ENCODE peak calls at places on chromosomes 5 and 9, in six cellular contexts. D is choroid plexus epithelial cell, U is left ventricle myocardium inferior, R is iPS DF 6.9, P is SJSA1, F is Peyer's patch. J is an unnamed sample.

GRCh38 chr9:81522721-81523551 is 166.4 kb downstream of the TLE1 start:
- DNase-seq in P (peak; percentile 52), D (peak; percentile 83), F (no peak), U (no peak), R (peak; percentile 20), J (no peak)

GRCh38 chr5:135073771-135074345 is 39.8 kb upstream of the PITX1 start:
- DNase-seq in D (peak; percentile 2), R (no peak), F (peak; percentile 33), U (no peak), P (no peak), J (no peak)

GRCh38 chr5:146015001-146015400 is 78.6 kb downstream of the SH3RF2 start:
- DNase-seq in U (no peak), F (no peak), D (no peak), R (no peak), P (no peak), J (no peak)

GRCh38 chr9:84966876-84967830 is 297.6 kb downstream of the NTRK2 start:
- DNase-seq in P (no peak), R (peak; percentile 37), D (no peak), U (no peak), F (no peak), J (no peak)

GRCh38 chr5:52007230-52007858 is 624.1 kb downstream of the ISL1 start:
- DNase-seq in D (peak; percentile 51), P (peak; percentile 12), F (no peak), R (no peak), U (no peak), J (no peak)

GRCh38 chr5:112584781-112585180 is 152.9 kb upstream of the APC start:
- DNase-seq in U (no peak), P (no peak), F (no peak), R (no peak), D (no peak), J (no peak)

GRCh38 chr5:127813633-127814171 is 110.5 kb downstream of the CCDC192 start:
- DNase-seq in P (peak; percentile 95), F (no peak), U (no peak), R (no peak), D (peak; percentile 90), J (no peak)

GRCh38 chr5:34053133-34053532 is 10.1 kb upstream of the C1QTNF3 start:
- DNase-seq in R (no peak), D (peak; percentile 62), U (no peak), P (no peak), F (no peak), J (no peak)

GRCh38 chr5:8333977-8334376 is 465.0 kb downstream of the MTRR start:
- DNase-seq in R (no peak), U (no peak), F (no peak), P (no peak), D (peak; percentile 3), J (no peak)

GRCh38 chr9:91758491-91758981 is 191.5 kb downstream of the ROR2 start:
- DNase-seq in D (peak; percentile 75), F (peak; percentile 55), R (peak; percentile 48), U (no peak), P (peak; percentile 23), J (no peak)

GRCh38 chr9:7088598-7088997 is 330.8 kb downstream of the KDM4C start:
- DNase-seq in D (no peak), R (no peak), F (no peak), P (no peak), U (no peak), J (no peak)

DNA sequence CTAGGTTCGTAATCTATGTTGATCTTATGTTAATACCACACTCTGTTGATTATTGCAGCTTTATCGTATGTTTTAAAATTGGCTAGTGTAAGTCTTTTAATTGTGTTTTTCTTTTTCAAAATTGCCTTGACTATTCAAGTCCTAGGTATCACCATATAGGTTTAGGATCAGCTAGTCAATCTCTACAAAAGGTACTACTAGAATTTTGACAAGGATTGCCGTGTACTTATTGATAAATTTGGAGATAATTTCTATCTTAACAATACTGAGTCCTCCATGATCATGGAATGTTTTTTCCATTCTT is 117.9 kb upstream of the PRSS3 start:
- DNase-seq in U (no peak), F (no peak), P (no peak), D (no peak), R (no peak), J (no peak)
- H3K4me3 ChIP-seq in U (peak overlapping the region; percentile 67), F (peak overlapping the region; percentile 48), P (no peak overlapping the region), D (peak overlapping the region; percentile 53), R (peak overlapping the region; percentile 63), J (peak overlapping the region; percentile 64)

DNA sequence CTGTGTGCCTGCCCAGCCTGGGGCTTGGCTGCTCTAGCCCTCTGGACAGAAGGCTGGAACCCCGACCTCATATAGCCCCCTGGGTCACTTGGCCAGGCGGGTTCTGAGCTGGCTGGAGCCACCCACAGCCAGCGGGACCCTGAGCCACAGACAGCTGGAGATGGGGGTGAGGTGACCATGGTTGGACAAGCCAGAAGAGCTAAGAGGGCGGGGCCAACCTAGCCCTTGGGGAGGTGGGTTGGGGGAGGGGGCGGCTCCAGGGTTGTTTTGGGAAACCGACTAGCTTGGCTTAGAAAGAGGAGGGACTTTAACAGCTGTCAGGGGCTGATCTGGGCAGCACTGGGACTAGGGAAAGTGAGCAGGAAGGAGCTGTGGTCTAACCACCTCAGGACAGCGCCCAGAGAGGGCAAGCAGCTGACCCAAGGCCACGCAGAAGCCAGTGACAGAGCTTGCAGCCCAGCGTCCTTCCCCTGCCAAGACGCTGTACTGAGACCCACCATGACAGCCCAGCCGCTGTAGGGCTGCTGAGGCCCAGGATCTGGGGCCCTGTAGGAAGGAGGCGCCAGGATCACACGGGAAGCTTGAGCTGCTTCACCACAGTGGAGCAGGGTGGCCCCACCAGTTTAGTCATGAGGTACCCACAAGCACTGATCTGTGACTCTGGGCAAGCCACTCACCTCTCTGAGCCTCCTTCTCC is 2.2 kb downstream of the AIF1L start:
- DNase-seq in D (no peak), F (no peak), U (no peak), P (no peak), R (no peak), J (no peak)
- H3K4me3 ChIP-seq in D (no peak overlapping the region), F (no peak overlapping the region), U (peak overlapping the region; percentile 78), P (no peak overlapping the region), R (no peak overlapping the region), J (no peak overlapping the region)

GRCh38 chr9:137223078-137224040 is 1.3 kb upstream of the RNF208 start:
- DNase-seq in U (peak; percentile 97), R (peak; percentile 90), D (peak; percentile 99), P (peak; percentile 88), F (peak; percentile 99), J (peak; percentile 100)
- H3K4me3 ChIP-seq in U (peak overlapping the region; percentile 91), R (peak overlapping the region; percentile 71), D (peak overlapping the region; percentile 93), P (peak overlapping the region; percentile 82), F (peak overlapping the region; percentile 64), J (peak overlapping the region; percentile 72)

GRCh38 chr9:112348993-112349333 is 15.5 kb upstream of the PTBP3 start:
- DNase-seq in R (no peak), U (no peak), P (no peak), F (no peak), D (no peak), J (no peak)
- H3K4me3 ChIP-seq in R (no peak overlapping the region), U (peak overlapping the region; percentile 65), P (no peak overlapping the region), F (peak overlapping the region; percentile 34), D (peak overlapping the region; percentile 65), J (peak overlapping the region; percentile 48)